ENCODE peak calls at places on chromosomes 6 and 20, in seven cellular contexts. I, X, A, P, B, O and F are unnamed samples.

GRCh38 chr6:116443105-116443504 is 18.1 kb upstream of the CALHM6 start:
- DNase-seq in I (no peak), X (no peak), A (no peak), P (no peak), B (no peak), O (no peak), F (no peak)

GRCh38 chr6:35213824-35214756 is at the start of gene SCUBE3:
- DNase-seq in I (peak; percentile 69), X (no peak), A (no peak), P (no peak), B (peak; percentile 81), O (peak; percentile 66), F (peak; percentile 70)

GRCh38 chr6:82006027-82006738 is 241.4 kb downstream of the IBTK start:
- DNase-seq in I (peak; percentile 9), X (no peak), A (peak; percentile 57), P (no peak), B (peak; percentile 46), O (no peak), F (peak; percentile 17)

GRCh38 chr6:55636406-55637102 is 57.6 kb upstream of the HMGCLL1 start:
- DNase-seq in I (no peak), X (no peak), A (no peak), P (no peak), B (no peak), O (no peak), F (no peak)

GRCh38 chr6:136083540-136083939 is 166.6 kb downstream of the MTFR2 start:
- DNase-seq in I (no peak), X (no peak), A (no peak), P (no peak), B (no peak), O (no peak), F (no peak)

GRCh38 chr6:89597988-89598387 is 40.6 kb downstream of the LYRM2 start:
- DNase-seq in I (peak; percentile 28), X (no peak), A (peak; percentile 64), P (no peak), B (no peak), O (no peak), F (no peak)

GRCh38 chr20:53570446-53571276 is 23.0 kb downstream of the ZNF217 start:
- DNase-seq in I (no peak), X (no peak), A (no peak), P (no peak), B (no peak), O (no peak), F (no peak)

GRCh38 chr6:3306848-3307247 is 48.1 kb downstream of the PSMG4 start:
- DNase-seq in I (no peak), X (no peak), A (no peak), P (no peak), B (no peak), O (no peak), F (peak; percentile 2)

GRCh38 chr6:83884523-83884922 is 25.0 kb downstream of the CYB5R4 start:
- DNase-seq in I (peak; percentile 29), X (peak; percentile 42), A (peak; percentile 27), P (peak; percentile 37), B (no peak), O (peak; percentile 39), F (no peak)

GRCh38 chr6:33710296-33711121 is 991 bp downstream of the UQCC2 start:
- DNase-seq in I (no peak), X (no peak), A (peak; percentile 31), P (no peak), B (no peak), O (peak; percentile 39), F (no peak)

GRCh38 chr6:158596861-158597260 is 37.0 kb downstream of the TMEM181 start:
- DNase-seq in I (no peak), X (no peak), A (no peak), P (no peak), B (no peak), O (no peak), F (no peak)

GRCh38 chr20:44033344-44033743 is 118.7 kb downstream of the TOX2 start:
- DNase-seq in I (no peak), X (no peak), A (no peak), P (no peak), B (no peak), O (no peak), F (no peak)

GRCh38 chr6:93017213-93017612 is 402.1 kb downstream of the EPHA7 start:
- DNase-seq in I (peak; percentile 23), X (no peak), A (peak; percentile 2), P (no peak), B (no peak), O (no peak), F (peak; percentile 30)

GRCh38 chr6:37170273-37171140 is 555 bp downstream of the PIM1 start:
- DNase-seq in I (peak; percentile 53), X (no peak), A (no peak), P (no peak), B (peak; percentile 75), O (peak; percentile 55), F (peak; percentile 70)

GRCh38 chr20:57416296-57417022 is 25.3 kb downstream of the RBM38 start:
- DNase-seq in I (no peak), X (no peak), A (no peak), P (no peak), B (no peak), O (no peak), F (no peak)

GRCh38 chr6:169981969-169982368 is 230.5 kb downstream of the ERMARD start:
- DNase-seq in I (no peak), X (no peak), A (no peak), P (no peak), B (no peak), O (no peak), F (no peak)
- TF ChIP-seq SP1 in I (no peak), X (no peak), A (no peak), P (no peak), B (no peak), O (no peak), F (no peak)

GRCh38 chr6:100317031-100317430 is 147.7 kb downstream of the SIM1 start:
- DNase-seq in I (no peak), X (no peak), A (no peak), P (no peak), B (no peak), O (no peak), F (no peak)
- TF ChIP-seq SP1 in I (no peak), X (no peak), A (no peak), P (no peak), B (no peak), O (no peak), F (no peak)

GRCh38 chr6:161922631-161923119 is 648.8 kb upstream of the AGPAT4 start:
- DNase-seq in I (peak; percentile 63), X (peak; percentile 75), A (peak; percentile 78), P (no peak), B (no peak), O (peak; percentile 29), F (peak; percentile 50)
- TF ChIP-seq SP1 in I (no peak), X (no peak), A (no peak), P (no peak), B (no peak), O (no peak), F (no peak)

GRCh38 chr20:51382986-51383821 is 159.3 kb downstream of the NFATC2 start:
- DNase-seq in I (no peak), X (no peak), A (no peak), P (no peak), B (no peak), O (no peak), F (no peak)

GRCh38 chr20:51382111-51382985 is 160.2 kb downstream of the NFATC2 start:
- DNase-seq in I (no peak), X (no peak), A (no peak), P (no peak), B (no peak), O (no peak), F (no peak)

GRCh38 chr20:51380401-51381385 is 161.8 kb downstream of the NFATC2 start:
- DNase-seq in I (no peak), X (no peak), A (no peak), P (no peak), B (no peak), O (no peak), F (no peak)

GRCh38 chr20:51379601-51380341 is 162.7 kb downstream of the NFATC2 start:
- DNase-seq in I (no peak), X (no peak), A (no peak), P (no peak), B (no peak), O (peak; percentile 61), F (no peak)

GRCh38 chr20:51381557-51381956 is 161.0 kb downstream of the NFATC2 start:
- DNase-seq in I (no peak), X (no peak), A (no peak), P (no peak), B (no peak), O (no peak), F (no peak)
- TF ChIP-seq SP1 in I (no peak), X (no peak), A (no peak), P (no peak), B (no peak), O (no peak), F (no peak)

DNA sequence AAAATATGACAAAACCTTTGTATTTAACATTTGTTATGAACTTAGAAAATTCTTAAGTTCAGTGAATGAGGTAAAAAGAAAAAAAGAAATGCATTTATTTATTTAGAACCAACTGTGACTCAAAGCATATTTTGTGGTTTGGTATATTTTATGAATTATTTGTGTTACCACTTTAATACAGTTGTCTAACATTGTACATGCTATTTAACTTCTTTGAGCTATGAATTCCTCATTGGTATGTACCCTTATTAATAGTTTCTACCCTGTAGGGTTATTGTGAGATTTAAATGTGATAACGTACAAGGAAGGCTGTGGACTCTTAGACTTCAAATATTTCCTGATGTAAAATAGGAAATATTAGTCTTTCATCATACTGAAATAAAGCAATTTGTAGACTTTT is 162.6 kb downstream of the MMUT start:
- DNase-seq in I (no peak), X (no peak), A (no peak), P (no peak), B (no peak), O (no peak), F (no peak)
- TF ChIP-seq SP1 in I (no peak), X (no peak), A (no peak), P (no peak), B (no peak), O (no peak), F (no peak)

GRCh38 chr6:96651816-96652215 is 88.9 kb downstream of the FHL5 start:
- DNase-seq in I (no peak), X (no peak), A (no peak), P (peak; percentile 28), B (no peak), O (no peak), F (no peak)

DNA sequence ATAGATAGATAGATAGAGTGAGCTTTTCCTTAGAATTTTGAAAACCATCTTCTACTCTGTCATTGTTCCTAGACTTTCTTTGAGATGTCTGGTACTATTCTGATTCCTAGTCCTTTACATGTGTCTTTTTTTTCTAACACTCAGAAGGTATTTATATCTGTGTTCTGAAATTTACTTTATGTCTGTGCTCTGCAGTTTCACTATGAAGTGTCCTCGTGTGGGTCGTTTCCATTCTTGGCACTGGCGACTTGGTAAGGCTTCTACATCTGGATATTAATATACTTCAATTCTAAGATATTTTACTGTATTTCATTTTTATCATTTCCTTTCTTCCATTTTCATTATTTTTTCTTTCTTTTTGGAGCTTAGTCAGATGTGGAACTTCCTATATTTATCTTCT is 87.0 kb downstream of the FHL5 start:
- DNase-seq in I (no peak), X (no peak), A (no peak), P (no peak), B (no peak), O (no peak), F (no peak)
- TF ChIP-seq SP1 in I (no peak), X (no peak), A (no peak), P (no peak), B (no peak), O (no peak), F (no peak)